ENCODE peak calls at places on chromosomes 16 and 17, in ten cellular contexts. K is Peyer's patch, I is prostate gland, D is suprapubic skin, L is lower leg skin, U is heart left ventricle, R is sigmoid colon, S is body of pancreas, Y is erythroblast, G is ovary. H is an unnamed sample.

GRCh38 chr16:86069736-86070298 is 170.9 kb downstream of the IRF8 start:
- DNase-seq in I (no peak), R (no peak), U (no peak), G (no peak), S (no peak), K (no peak), D (no peak), L (no peak), Y (no peak), H (no peak)

GRCh38 chr16:69188716-69189115 is 1.8 kb downstream of the SNTB2 start:
- DNase-seq in I (no peak), U (no peak), Y (no peak), D (no peak), S (no peak), K (no peak), G (no peak), R (peak; percentile 56), L (no peak), H (no peak)

GRCh38 chr17:42010898-42011516 is 6.2 kb downstream of the DNAJC7 start:
- DNase-seq in G (no peak), R (no peak), S (peak; percentile 33), K (no peak), U (no peak), I (no peak), Y (peak; percentile 63), L (no peak), D (no peak), H (peak; percentile 51)

GRCh38 chr17:40345161-40346034 is 19.1 kb downstream of the GJD3 start:
- DNase-seq in R (peak; percentile 85), G (peak; percentile 81), L (no peak), I (peak; percentile 64), D (no peak), U (peak; percentile 88), K (peak; percentile 92), Y (peak; percentile 46), S (peak; percentile 90), H (peak; percentile 73)

GRCh38 chr16:85423186-85423550 is 190.0 kb upstream of the GSE1 start:
- DNase-seq in R (no peak), G (no peak), D (no peak), U (peak; percentile 56), K (no peak), I (no peak), Y (no peak), S (peak; percentile 2), L (no peak), H (no peak)

GRCh38 chr17:6536566-6537065 is 19.7 kb downstream of the PITPNM3 start:
- DNase-seq in L (no peak), Y (no peak), S (no peak), I (no peak), U (no peak), G (no peak), D (no peak), R (peak; percentile 50), K (no peak), H (no peak)

GRCh38 chr17:72661093-72661944 is 431.2 kb downstream of the SLC39A11 start:
- DNase-seq in D (no peak), R (no peak), G (no peak), S (peak; percentile 68), K (no peak), U (no peak), L (no peak), I (peak; percentile 77), Y (no peak), H (peak; percentile 82)

GRCh38 chr16:14369734-14370598 is 260.1 kb downstream of the PARN start:
- DNase-seq in I (no peak), S (no peak), D (no peak), U (no peak), Y (no peak), G (peak; percentile 68), K (no peak), R (no peak), L (peak; percentile 49), H (no peak)

GRCh38 chr16:11977206-11978041 is 890 bp downstream of the SNX29 start:
- DNase-seq in S (no peak), L (peak; percentile 58), Y (peak; percentile 56), R (peak; percentile 80), U (no peak), G (peak; percentile 38), D (peak; percentile 75), I (no peak), K (no peak), H (peak; percentile 80)

GRCh38 chr16:57541754-57542435 is 548 bp upstream of the ADGRG5 start:
- DNase-seq in S (no peak), G (no peak), U (no peak), L (no peak), Y (no peak), R (no peak), K (no peak), I (no peak), D (peak; percentile 25), H (no peak)

GRCh38 chr17:10311131-10311530 is 61.7 kb downstream of the MYH13 start:
- DNase-seq in R (no peak), S (no peak), G (no peak), K (no peak), D (no peak), Y (no peak), U (no peak), I (no peak), L (no peak), H (no peak)

DNA sequence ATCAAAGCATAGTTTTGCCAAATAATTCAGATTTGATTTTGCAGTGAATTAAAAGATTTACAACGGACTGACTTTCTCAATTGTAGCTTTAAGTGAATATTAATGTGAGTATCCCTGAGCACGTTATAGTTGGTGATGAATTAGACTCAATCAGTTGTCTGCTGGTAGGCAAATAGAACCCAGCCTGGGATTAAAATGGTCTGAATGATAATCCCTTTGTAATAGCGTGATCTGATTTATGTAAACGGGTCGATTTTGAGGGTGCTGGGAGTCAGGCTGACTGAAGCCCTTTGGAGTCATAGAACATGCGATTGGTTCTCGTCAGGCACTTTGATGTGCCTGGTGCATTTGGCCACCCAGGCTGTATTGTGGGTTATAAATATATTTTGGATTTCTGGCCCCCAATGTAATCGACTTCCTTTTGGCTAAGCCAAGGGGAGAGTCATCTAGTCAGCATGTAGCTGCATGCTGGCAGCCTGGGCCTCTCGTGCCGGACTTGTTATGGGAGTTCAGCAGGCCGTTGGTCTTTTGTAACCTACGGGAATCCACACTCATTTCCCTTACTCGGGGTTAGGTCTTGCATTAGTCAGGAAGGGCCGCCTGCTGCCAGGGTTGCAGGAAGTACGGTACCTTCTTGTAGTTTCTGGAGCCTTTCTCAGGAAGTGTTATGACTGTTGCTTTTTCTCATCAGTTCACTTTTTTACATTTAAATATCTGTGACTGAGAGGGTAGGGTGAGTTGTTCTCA is 5.4 kb downstream of the PGS1 start:
- DNase-seq in L (peak; percentile 67), Y (peak; percentile 9), G (no peak), I (peak; percentile 80), S (peak; percentile 85), R (peak; percentile 93), K (no peak), D (peak; percentile 88), U (peak; percentile 83), H (peak; percentile 80)
- TF ChIP-seq POLR2A in L (no peak), Y (no peak), G (no peak), I (peak; percentile 44), S (no peak), R (no peak), K (no peak), D (no peak), U (no peak), H (no peak)

DNA sequence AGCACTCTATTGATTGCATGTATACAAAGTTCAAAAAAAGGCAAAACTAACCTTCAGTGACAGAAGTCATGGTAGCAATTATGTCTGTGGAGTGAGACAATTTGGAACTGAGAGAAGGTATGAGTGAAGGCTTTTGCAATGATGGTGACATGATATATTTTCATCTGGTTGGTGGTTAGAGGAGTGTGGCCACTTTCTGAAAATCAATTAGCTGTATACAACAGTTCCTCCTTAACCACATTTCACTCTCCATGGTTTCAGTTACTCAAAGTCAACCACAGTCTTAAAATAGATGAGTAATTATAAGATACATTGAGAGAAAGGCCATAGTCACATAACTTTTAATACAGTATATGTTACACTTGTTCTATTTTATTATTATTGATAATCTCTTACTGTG is 26.2 kb downstream of the ADAMTS18 start:
- DNase-seq in I (no peak), L (no peak), K (no peak), R (no peak), Y (no peak), G (no peak), S (no peak), U (no peak), D (no peak), H (no peak)
- TF ChIP-seq POLR2A in I (no peak), L (no peak), K (no peak), R (no peak), Y (no peak), G (no peak), S (no peak), U (no peak), D (no peak), H (no peak)

GRCh38 chr17:15181816-15182215 is 83.3 kb downstream of the PMP22 start:
- DNase-seq in I (no peak), R (no peak), Y (no peak), G (no peak), D (no peak), K (no peak), L (no peak), S (no peak), U (no peak), H (no peak)

GRCh38 chr17:15177343-15177742 is 87.8 kb downstream of the PMP22 start:
- DNase-seq in L (no peak), R (no peak), Y (no peak), S (no peak), G (no peak), K (no peak), D (no peak), I (no peak), U (no peak), H (no peak)

GRCh38 chr17:15181333-15181732 is 83.8 kb downstream of the PMP22 start:
- DNase-seq in R (no peak), Y (no peak), I (no peak), G (no peak), S (no peak), D (no peak), L (no peak), U (no peak), K (no peak), H (no peak)

GRCh38 chr17:15184872-15185624 is 80.1 kb downstream of the PMP22 start:
- DNase-seq in K (no peak), Y (peak; percentile 59), G (no peak), R (no peak), I (no peak), S (no peak), U (no peak), D (no peak), L (no peak), H (no peak)

DNA sequence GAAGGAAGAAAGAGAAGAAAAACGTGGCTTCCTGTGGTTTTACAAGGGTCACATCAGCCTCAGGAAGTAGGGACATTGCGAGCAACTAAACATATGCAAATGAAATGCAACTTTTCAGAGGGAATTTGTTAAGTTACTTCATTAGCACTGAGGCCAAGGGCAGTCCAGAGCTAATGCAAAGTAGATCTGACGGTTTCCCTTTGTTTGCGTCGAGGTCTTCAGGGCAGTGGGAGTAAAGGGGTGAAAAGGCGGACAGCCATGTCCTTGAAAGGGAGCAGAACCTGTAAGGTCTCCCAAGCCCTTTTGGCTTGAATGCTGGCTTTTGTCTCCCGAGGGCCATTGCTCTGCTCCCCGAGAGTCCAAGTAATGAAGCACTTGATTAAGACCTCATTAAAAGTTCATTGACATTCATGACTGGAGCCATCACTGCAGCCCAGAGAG is 85.0 kb downstream of the PMP22 start:
- DNase-seq in G (no peak), D (no peak), R (no peak), Y (no peak), K (no peak), L (no peak), S (no peak), U (no peak), I (no peak), H (no peak)
- TF ChIP-seq POLR2A in G (no peak), D (no peak), R (no peak), Y (no peak), K (no peak), L (no peak), S (no peak), U (no peak), I (no peak), H (no peak)

GRCh38 chr17:43384476-43384862 is 14.3 kb upstream of the ARL4D start:
- DNase-seq in I (no peak), R (no peak), S (no peak), L (no peak), D (no peak), K (peak; percentile 79), G (peak; percentile 6), Y (no peak), U (no peak), H (no peak)
- TF ChIP-seq POLR2A in I (no peak), R (no peak), S (no peak), L (no peak), D (no peak), K (peak; percentile 34), G (no peak), Y (no peak), U (no peak), H (no peak)

H was measured in H54.